ENCODE peak calls at places on chromosomes 4 and X, in four cellular contexts. One of them, this sample, is unnamed.

GRCh38 chr4:75126058-75126457 is 193.1 kb downstream of the PARM1 start:
- DNase-seq in gastrocnemius medialis: no peak
- DNase-seq in fibroblast of pulmonary artery: no peak
- DNase-seq in tibial artery: no peak
- DNase-seq in this sample: no peak

GRCh38 chrX:1361275-1361674 is 24.7 kb downstream of the IL3RA start:
- DNase-seq in tibial artery: no peak
- DNase-seq in gastrocnemius medialis: no peak
- DNase-seq in fibroblast of pulmonary artery: no peak
- DNase-seq in this sample: no peak

GRCh38 chrX:42396136-42396535 is 381.8 kb downstream of the PPP1R2C start:
- DNase-seq in gastrocnemius medialis: no peak
- DNase-seq in tibial artery: no peak
- DNase-seq in fibroblast of pulmonary artery: no peak
- DNase-seq in this sample: no peak

GRCh38 chr4:98204236-98204553 is 57.0 kb upstream of the RAP1GDS1 start:
- DNase-seq in tibial artery: no peak
- DNase-seq in gastrocnemius medialis: no peak
- DNase-seq in fibroblast of pulmonary artery: no peak
- DNase-seq in this sample: no peak

GRCh38 chr4:124685851-124686250 is 26.7 kb downstream of the ANKRD50 start:
- DNase-seq in tibial artery: no peak
- DNase-seq in gastrocnemius medialis: no peak
- DNase-seq in fibroblast of pulmonary artery: peak
- DNase-seq in this sample: no peak

GRCh38 chr4:780730-781492 is 45.0 kb downstream of the CPLX1 start:
- DNase-seq in fibroblast of pulmonary artery: no peak
- DNase-seq in gastrocnemius medialis: no peak
- DNase-seq in tibial artery: no peak
- DNase-seq in this sample: no peak

GRCh38 chr4:140136509-140136908 is 17.5 kb downstream of the MAML3 start:
- DNase-seq in tibial artery: no peak
- DNase-seq in fibroblast of pulmonary artery: peak
- DNase-seq in gastrocnemius medialis: no peak
- DNase-seq in this sample: no peak

GRCh38 chrX:153968255-153968654 is 3.4 kb downstream of the HCFC1 start:
- DNase-seq in tibial artery: no peak
- DNase-seq in gastrocnemius medialis: no peak
- DNase-seq in fibroblast of pulmonary artery: no peak
- DNase-seq in this sample: no peak

GRCh38 chr4:167555338-167556022 is 321.2 kb upstream of the SPOCK3 start:
- DNase-seq in tibial artery: no peak
- DNase-seq in gastrocnemius medialis: no peak
- DNase-seq in fibroblast of pulmonary artery: peak
- DNase-seq in this sample: peak

GRCh38 chr4:1375761-1376322 is 28.8 kb downstream of the UVSSA start:
- DNase-seq in tibial artery: peak
- DNase-seq in gastrocnemius medialis: no peak
- DNase-seq in fibroblast of pulmonary artery: no peak
- DNase-seq in this sample: peak

GRCh38 chrX:153333821-153334653 is at the start of gene ZNF275:
- DNase-seq in fibroblast of pulmonary artery: peak
- DNase-seq in gastrocnemius medialis: peak
- DNase-seq in tibial artery: peak
- DNase-seq in this sample: peak

GRCh38 chr4:10619220-10619619 is 65.3 kb downstream of the CLNK start:
- DNase-seq in gastrocnemius medialis: no peak
- DNase-seq in tibial artery: no peak
- DNase-seq in fibroblast of pulmonary artery: peak
- DNase-seq in this sample: no peak

GRCh38 chr4:159272341-159273125 is 169.7 kb downstream of the RAPGEF2 start:
- DNase-seq in fibroblast of pulmonary artery: peak
- DNase-seq in gastrocnemius medialis: no peak
- DNase-seq in tibial artery: no peak
- DNase-seq in this sample: no peak

GRCh38 chrX:19152762-19153161 is 30.5 kb upstream of the ADGRG2 start:
- DNase-seq in gastrocnemius medialis: no peak
- DNase-seq in fibroblast of pulmonary artery: no peak
- DNase-seq in tibial artery: no peak
- DNase-seq in this sample: no peak

GRCh38 chr4:189021831-189022230 is 882.6 kb downstream of the TRIML1 start:
- DNase-seq in fibroblast of pulmonary artery: peak
- DNase-seq in gastrocnemius medialis: no peak
- DNase-seq in tibial artery: no peak
- DNase-seq in this sample: no peak

GRCh38 chrX:153387345-153387744 is 13.8 kb downstream of the PNMA6E start:
- DNase-seq in tibial artery: no peak
- DNase-seq in gastrocnemius medialis: no peak
- DNase-seq in fibroblast of pulmonary artery: no peak
- DNase-seq in this sample: no peak

GRCh38 chr4:40515398-40516293 is 114.0 kb downstream of the RBM47 start:
- DNase-seq in gastrocnemius medialis: no peak
- DNase-seq in fibroblast of pulmonary artery: peak
- DNase-seq in tibial artery: peak
- DNase-seq in this sample: no peak

GRCh38 chr4:2457481-2458295 is 11.2 kb upstream of the RNF4 start:
- DNase-seq in gastrocnemius medialis: no peak
- DNase-seq in fibroblast of pulmonary artery: no peak
- DNase-seq in tibial artery: no peak
- DNase-seq in this sample: no peak

GRCh38 chr4:81166431-81166830 is 48.6 kb downstream of the PRKG2 start:
- DNase-seq in gastrocnemius medialis: no peak
- DNase-seq in fibroblast of pulmonary artery: no peak
- DNase-seq in tibial artery: no peak
- DNase-seq in this sample: no peak

GRCh38 chr4:6198768-6199343 is 1.5 kb downstream of the JAKMIP1 start:
- DNase-seq in gastrocnemius medialis: no peak
- DNase-seq in fibroblast of pulmonary artery: no peak
- DNase-seq in tibial artery: peak
- DNase-seq in this sample: peak

GRCh38 chr4:6200922-6201362 is 593 bp upstream of the JAKMIP1 start:
- DNase-seq in fibroblast of pulmonary artery: no peak
- DNase-seq in gastrocnemius medialis: no peak
- DNase-seq in tibial artery: peak
- DNase-seq in this sample: no peak

GRCh38 chr4:6200011-6200921 is at the start of gene JAKMIP1:
- DNase-seq in fibroblast of pulmonary artery: peak
- DNase-seq in tibial artery: peak
- DNase-seq in gastrocnemius medialis: peak
- DNase-seq in this sample: peak

GRCh38 chr4:6198278-6198677 is 2.1 kb downstream of the JAKMIP1 start:
- DNase-seq in tibial artery: peak
- DNase-seq in fibroblast of pulmonary artery: no peak
- DNase-seq in gastrocnemius medialis: no peak
- DNase-seq in this sample: no peak

GRCh38 chr4:6199344-6199921 is 916 bp downstream of the JAKMIP1 start:
- DNase-seq in fibroblast of pulmonary artery: no peak
- DNase-seq in gastrocnemius medialis: no peak
- DNase-seq in tibial artery: peak
- DNase-seq in this sample: no peak
- H3K4me3 ChIP-seq in fibroblast of pulmonary artery: no peak
- H3K4me3 ChIP-seq in gastrocnemius medialis: no peak
- H3K4me3 ChIP-seq in tibial artery: peak
- H3K4me3 ChIP-seq in this sample: peak

GRCh38 chr4:54678826-54679225 is 21.1 kb downstream of the KIT start:
- DNase-seq in gastrocnemius medialis: no peak
- DNase-seq in tibial artery: no peak
- DNase-seq in fibroblast of pulmonary artery: no peak
- DNase-seq in this sample: no peak
- H3K4me3 ChIP-seq in gastrocnemius medialis: no peak
- H3K4me3 ChIP-seq in tibial artery: no peak
- H3K4me3 ChIP-seq in fibroblast of pulmonary artery: no peak
- H3K4me3 ChIP-seq in this sample: no peak

DNA sequence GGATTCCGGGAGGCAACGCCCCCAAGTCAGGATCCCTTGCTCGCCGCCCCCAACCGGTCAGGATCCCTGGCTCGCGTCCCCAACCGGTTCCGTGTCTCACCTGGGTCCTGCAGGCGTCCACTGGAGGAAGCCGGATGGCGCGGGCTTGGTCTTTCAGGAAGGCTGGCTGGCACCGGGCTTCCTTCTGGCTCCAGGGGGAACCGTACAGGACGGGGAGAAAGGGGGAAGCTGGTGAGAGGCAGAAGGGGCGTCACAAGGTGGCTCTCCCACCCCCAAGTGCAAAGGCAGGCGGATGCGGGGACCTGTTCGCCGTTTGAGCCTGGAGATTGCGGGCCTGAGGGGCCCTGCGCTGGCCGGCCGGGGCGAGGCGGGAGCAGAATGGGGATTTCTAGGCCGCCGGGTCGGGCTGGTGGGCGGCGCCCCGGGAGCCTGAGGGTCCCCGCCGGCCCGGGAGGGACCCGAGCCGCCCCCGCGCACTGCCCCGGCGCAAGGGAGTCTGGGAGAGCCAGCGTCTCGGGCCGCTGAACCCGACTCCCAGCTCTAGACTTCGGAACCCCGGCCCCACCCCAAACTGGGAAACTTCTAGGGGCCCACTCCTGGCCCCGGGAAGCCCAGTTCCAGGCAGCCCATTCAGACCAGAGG is 84.8 kb downstream of the HPRT1 start:
- DNase-seq in gastrocnemius medialis: no peak
- DNase-seq in tibial artery: no peak
- DNase-seq in fibroblast of pulmonary artery: no peak
- DNase-seq in this sample: peak
- H3K4me3 ChIP-seq in gastrocnemius medialis: no peak
- H3K4me3 ChIP-seq in tibial artery: peak
- H3K4me3 ChIP-seq in fibroblast of pulmonary artery: no peak
- H3K4me3 ChIP-seq in this sample: no peak

DNA sequence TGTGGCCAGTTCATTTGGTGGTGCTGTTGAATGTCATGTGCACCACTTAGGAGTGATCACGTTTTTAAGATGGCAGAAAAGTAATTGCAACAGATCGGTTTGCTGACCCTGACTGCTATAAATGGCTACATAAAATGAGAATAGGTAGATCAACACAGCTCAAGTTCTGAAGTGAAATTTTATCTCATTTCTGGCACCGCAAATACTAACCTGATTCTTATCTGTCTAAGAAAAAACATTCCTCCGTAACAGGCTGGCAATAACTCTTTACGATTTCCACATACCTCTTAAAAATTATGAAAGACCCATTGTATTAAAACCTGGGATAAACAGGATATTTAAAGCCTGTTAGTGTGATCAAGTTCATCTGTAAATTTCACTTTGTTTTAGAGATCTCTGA is 387.5 kb downstream of the PDGFC start:
- DNase-seq in tibial artery: no peak
- DNase-seq in fibroblast of pulmonary artery: peak
- DNase-seq in gastrocnemius medialis: no peak
- DNase-seq in this sample: no peak
- H3K4me3 ChIP-seq in tibial artery: no peak
- H3K4me3 ChIP-seq in fibroblast of pulmonary artery: no peak
- H3K4me3 ChIP-seq in gastrocnemius medialis: no peak
- H3K4me3 ChIP-seq in this sample: no peak

DNA sequence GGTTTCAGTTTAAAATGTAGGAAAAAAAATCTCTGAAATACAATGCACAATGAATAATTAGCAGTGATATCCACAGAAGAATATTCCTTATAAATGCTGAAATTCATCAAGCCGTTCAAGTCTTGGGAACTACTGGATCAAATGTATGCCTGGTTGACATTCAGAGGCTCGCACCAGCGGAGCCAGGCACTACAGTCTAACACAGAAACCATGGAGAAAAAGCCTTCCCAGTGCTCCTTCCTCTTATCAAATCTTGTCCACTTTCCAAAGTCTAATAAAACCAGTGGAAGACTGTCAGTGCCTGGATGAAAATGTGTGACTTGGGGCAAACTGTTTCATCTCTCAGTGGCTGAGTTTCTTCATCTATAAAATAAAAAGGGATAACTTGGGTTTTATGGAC is 35.9 kb downstream of the CENPU start:
- DNase-seq in fibroblast of pulmonary artery: no peak
- DNase-seq in tibial artery: no peak
- DNase-seq in gastrocnemius medialis: no peak
- DNase-seq in this sample: no peak
- H3K4me3 ChIP-seq in fibroblast of pulmonary artery: no peak
- H3K4me3 ChIP-seq in tibial artery: no peak
- H3K4me3 ChIP-seq in gastrocnemius medialis: no peak
- H3K4me3 ChIP-seq in this sample: no peak

DNA sequence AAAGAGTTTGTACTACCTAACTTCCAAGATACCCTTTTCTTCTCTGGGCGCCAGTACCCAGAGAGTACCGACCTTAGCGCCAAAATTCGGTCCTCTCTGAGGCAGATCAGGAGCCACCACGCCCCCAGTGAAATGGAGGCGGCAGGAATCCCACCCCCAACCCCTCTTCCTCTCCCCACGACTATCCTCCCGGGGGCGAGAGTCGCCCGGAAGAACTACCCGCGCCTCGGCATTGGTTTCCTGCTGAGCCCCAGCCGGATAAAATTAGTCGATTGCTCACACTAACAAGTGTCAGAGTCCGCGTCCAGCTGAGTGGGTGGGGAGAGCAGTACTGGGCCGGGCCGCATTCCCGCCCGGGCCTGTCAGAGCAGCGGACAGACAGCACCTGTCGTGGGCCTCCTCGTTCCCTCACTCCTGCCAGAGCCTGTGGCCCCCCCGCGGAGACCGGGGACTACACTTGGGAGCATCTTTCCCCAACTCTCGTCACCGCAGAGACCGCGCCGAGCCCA is 78.7 kb downstream of the RLIM start:
- DNase-seq in fibroblast of pulmonary artery: peak
- DNase-seq in tibial artery: peak
- DNase-seq in gastrocnemius medialis: peak
- DNase-seq in this sample: peak
- H3K4me3 ChIP-seq in fibroblast of pulmonary artery: peak
- H3K4me3 ChIP-seq in tibial artery: peak
- H3K4me3 ChIP-seq in gastrocnemius medialis: peak
- H3K4me3 ChIP-seq in this sample: peak

This sample was measured in left lung.